ENCODE peak calls at places on chromosomes 12 and 14, in four cellular contexts. M, Q, I and O are unnamed samples.

GRCh38 chr14:61184117-61184516 is 97.0 kb downstream of the TMEM30B start:
- DNase-seq in Q (no peak), M (no peak), I (no peak), O (no peak)

GRCh38 chr14:79483472-79483871 is 727.8 kb downstream of the DIO2 start:
- DNase-seq in Q (no peak), M (no peak), I (no peak), O (no peak)

GRCh38 chr12:64796205-64796845 is 28.1 kb upstream of the TBC1D30 start:
- DNase-seq in Q (peak; percentile 53), M (peak; percentile 84), I (peak; percentile 40), O (no peak)

GRCh38 chr12:109567296-109567695 is 6.0 kb downstream of the MMAB start:
- DNase-seq in Q (no peak), M (no peak), I (no peak), O (no peak)

GRCh38 chr14:72054929-72055328 is 122.7 kb downstream of the RGS6 start:
- DNase-seq in M (no peak), I (no peak), Q (no peak), O (no peak)

GRCh38 chr14:105894978-105895881 is 368.8 kb downstream of the TMEM121 start:
- DNase-seq in I (no peak), M (peak; percentile 4), Q (no peak), O (peak; percentile 11)

GRCh38 chr12:19431407-19432308 is 7.6 kb upstream of the AEBP2 start:
- DNase-seq in M (no peak), Q (no peak), I (no peak), O (no peak)

GRCh38 chr12:63930971-63931370 is 86.5 kb downstream of the SRGAP1 start:
- DNase-seq in M (no peak), I (no peak), Q (no peak), O (no peak)

GRCh38 chr14:51095854-51096823 is 1.2 kb upstream of the TRIM9 start:
- DNase-seq in I (no peak), M (peak; percentile 13), Q (peak; percentile 34), O (no peak)

GRCh38 chr14:51094282-51094821 is 553 bp downstream of the TRIM9 start:
- DNase-seq in I (no peak), M (peak; percentile 13), Q (peak; percentile 15), O (no peak)

GRCh38 chr14:51094901-51095853 is at the start of gene TRIM9:
- DNase-seq in M (peak; percentile 95), Q (peak; percentile 95), I (peak; percentile 90), O (peak; percentile 94)

GRCh38 chr14:51093371-51094281 is 1.3 kb downstream of the TRIM9 start:
- DNase-seq in M (peak; percentile 38), I (no peak), Q (peak; percentile 26), O (peak; percentile 23)

GRCh38 chr14:51092965-51093364 is 1.9 kb downstream of the TRIM9 start:
- DNase-seq in M (no peak), Q (no peak), I (no peak), O (no peak)
- H3K27ac ChIP-seq in M (no peak overlapping the region), Q (no peak overlapping the region), I (no peak overlapping the region), O (no peak overlapping the region)

DNA sequence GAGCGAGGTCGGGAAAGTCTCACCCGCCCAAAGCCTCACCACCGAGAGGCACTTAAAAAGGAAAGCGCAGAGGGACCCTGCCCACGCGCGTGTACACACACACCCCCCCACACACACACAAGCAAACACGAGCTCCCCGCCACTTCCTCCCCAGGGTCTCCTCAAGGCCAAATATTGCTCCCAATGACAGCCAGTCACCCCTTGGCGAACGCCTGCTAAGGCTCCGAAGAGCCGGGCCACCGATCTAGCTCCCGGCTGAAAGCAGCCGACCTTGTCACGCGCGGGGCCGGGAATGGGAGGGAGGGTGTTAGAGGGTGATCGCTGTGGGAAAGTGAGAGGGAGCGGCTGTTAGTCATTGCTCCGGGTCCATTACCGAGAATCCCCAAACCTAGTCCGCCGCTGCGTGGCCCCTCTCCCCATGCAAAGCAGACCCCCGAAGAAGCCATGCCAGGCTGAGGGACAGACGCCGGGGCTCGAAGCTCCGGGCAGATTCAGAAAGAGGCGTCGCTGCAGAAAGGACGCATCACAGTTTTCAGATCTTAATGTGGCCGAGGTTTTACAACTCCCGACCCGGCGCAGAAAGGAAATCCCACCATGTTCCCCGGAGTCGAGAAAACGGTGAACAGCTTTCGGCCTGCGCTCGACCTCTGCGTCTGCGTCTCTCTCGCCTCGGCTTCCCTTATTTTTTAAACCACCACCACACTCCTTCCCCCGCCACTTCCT is 2.6 kb downstream of the BMP4 start:
- DNase-seq in Q (peak; percentile 60), M (peak; percentile 39), I (no peak), O (peak; percentile 38)
- H3K27ac ChIP-seq in Q (peak overlapping the region; percentile 88), M (peak overlapping the region; percentile 74), I (peak overlapping the region; percentile 80), O (peak overlapping the region; percentile 95)

GRCh38 chr12:122920687-122921086 is 24.8 kb upstream of the VPS37B start:
- DNase-seq in Q (no peak), M (no peak), I (no peak), O (no peak)
- H3K27ac ChIP-seq in Q (no peak overlapping the region), M (no peak overlapping the region), I (no peak overlapping the region), O (no peak overlapping the region)

DNA sequence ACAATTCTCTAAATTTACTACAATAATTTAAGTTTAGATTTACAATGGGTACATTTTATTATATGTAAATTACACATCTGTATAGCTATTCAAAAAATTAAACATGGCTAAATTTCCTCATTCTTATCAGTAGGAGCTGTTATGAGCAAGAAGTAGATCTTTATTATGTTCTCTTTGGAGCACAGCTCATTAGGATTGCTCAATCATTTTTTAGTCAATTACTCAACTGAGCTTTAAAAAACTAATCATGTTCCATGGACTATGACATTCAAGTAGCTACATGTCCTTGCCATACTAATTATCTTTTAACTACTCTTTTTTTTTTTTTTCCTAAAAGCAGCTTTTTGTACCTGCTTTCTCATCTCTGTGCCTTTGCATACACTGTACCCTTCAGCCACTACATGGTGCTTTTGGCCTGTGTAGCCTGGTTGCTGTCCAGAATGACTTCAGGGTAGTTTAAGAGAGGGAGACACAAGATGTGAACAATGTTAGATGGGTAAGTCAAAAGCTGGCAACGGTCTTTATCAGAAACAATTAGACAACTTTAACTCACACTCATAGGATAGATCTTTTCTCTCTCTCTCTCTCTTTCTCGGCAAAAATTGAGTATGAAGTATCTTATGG is 69.0 kb downstream of the SSPN start:
- DNase-seq in Q (no peak), I (no peak), M (no peak), O (no peak)
- H3K27ac ChIP-seq in Q (no peak overlapping the region), I (no peak overlapping the region), M (no peak overlapping the region), O (no peak overlapping the region)

GRCh38 chr12:132065609-132066344 is 78.3 kb downstream of the DDX51 start:
- DNase-seq in M (no peak), Q (no peak), I (no peak), O (no peak)
- H3K27ac ChIP-seq in M (no peak overlapping the region), Q (no peak overlapping the region), I (no peak overlapping the region), O (no peak overlapping the region)

GRCh38 chr14:74855945-74856344 is 20.0 kb downstream of the PROX2 start:
- DNase-seq in I (no peak), M (no peak), Q (no peak), O (no peak)

GRCh38 chr14:74856366-74856765 is 19.6 kb downstream of the PROX2 start:
- DNase-seq in I (no peak), M (peak; percentile 25), Q (no peak), O (no peak)

GRCh38 chr14:74852922-74853530 is 22.9 kb downstream of the PROX2 start:
- DNase-seq in M (no peak), I (no peak), Q (no peak), O (no peak)

GRCh38 chr14:74855021-74855420 is 20.9 kb downstream of the PROX2 start:
- DNase-seq in M (no peak), Q (no peak), I (no peak), O (no peak)

DNA sequence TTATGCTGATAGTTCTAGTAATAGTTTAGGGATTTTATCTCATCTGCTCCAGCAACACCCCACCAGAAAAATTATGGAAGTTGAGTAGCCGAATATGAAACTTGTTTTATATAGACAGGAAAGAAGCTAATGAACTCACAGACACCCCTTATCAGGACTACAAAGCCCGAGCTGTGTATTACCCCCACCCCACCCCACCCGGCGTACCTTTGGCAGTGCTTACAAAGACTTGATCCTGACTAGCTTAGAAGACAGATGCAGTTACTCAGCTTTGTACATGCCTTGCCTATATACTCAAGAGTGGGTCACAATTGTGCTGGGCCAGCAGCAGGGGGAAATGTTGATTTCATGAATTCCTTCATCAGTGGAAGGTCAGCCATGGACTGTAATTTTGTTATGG is 22.4 kb downstream of the PROX2 start:
- DNase-seq in I (no peak), M (no peak), Q (no peak), O (no peak)
- H3K27ac ChIP-seq in I (peak overlapping the region; percentile 5), M (peak overlapping the region; percentile 43), Q (no peak overlapping the region), O (no peak overlapping the region)

GRCh38 chr14:93981316-93981715 is 4.9 kb upstream of the ASB2 start:
- DNase-seq in M (no peak), I (no peak), Q (no peak), O (no peak)
- H3K27ac ChIP-seq in M (no peak overlapping the region), I (no peak overlapping the region), Q (no peak overlapping the region), O (peak overlapping the region; percentile 89)

GRCh38 chr12:113149361-113150150 is at the start of gene CFAP73:
- DNase-seq in Q (no peak), I (no peak), M (peak; percentile 81), O (peak; percentile 59)
- H3K27ac ChIP-seq in Q (no peak within 1 kb of the TSS), I (no peak within 1 kb of the TSS), M (peak within 1 kb of the TSS; percentile 32), O (no peak within 1 kb of the TSS)

GRCh38 chr12:75938189-75938588 is 93.4 kb downstream of the PHLDA1 start:
- DNase-seq in Q (no peak), I (no peak), M (no peak), O (no peak)
- H3K27ac ChIP-seq in Q (no peak overlapping the region), I (no peak overlapping the region), M (no peak overlapping the region), O (no peak overlapping the region)

DNA sequence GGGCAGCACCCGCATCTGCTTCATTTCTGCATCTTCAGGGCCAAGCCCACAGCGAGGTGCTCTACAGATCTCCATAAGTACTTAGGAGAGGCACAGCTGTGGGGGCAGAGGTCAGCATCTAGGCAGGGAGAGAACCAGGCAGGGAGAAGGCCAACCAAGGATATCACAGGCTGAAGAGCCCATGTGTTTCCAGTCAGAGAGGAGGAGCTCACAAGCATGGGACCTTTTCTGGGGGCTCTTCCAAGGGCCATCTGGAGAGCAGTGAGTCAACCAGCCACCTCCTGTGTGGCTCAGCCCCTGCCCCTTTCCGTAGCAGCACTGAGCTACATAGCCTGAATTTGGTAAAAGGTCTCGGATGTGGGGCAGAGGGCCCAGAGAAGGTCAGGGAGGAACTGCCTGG is 78.5 kb downstream of the ARL6IP4 start:
- DNase-seq in Q (peak; percentile 55), I (no peak), M (no peak), O (no peak)
- H3K27ac ChIP-seq in Q (peak overlapping the region; percentile 80), I (no peak overlapping the region), M (no peak overlapping the region), O (peak overlapping the region; percentile 94)